ENCODE peak calls at places on chromosomes 5 and 9, in five cellular contexts. X is WTC11, Z is RWPE1, N is esophagus squamous epithelium, V is breast epithelium. Q is an unnamed sample.

GRCh38 chr9:5448461-5448860 is 1.9 kb upstream of the CD274 start:
- DNase-seq in X (no peak), Z (no peak), N (no peak), V (no peak), Q (no peak)

GRCh38 chr5:157165668-157166067 is 396 bp downstream of the GARIN3 start:
- DNase-seq in X (no peak), Z (no peak), N (no peak), V (no peak), Q (no peak)

GRCh38 chr5:14655146-14655741 is 9.3 kb upstream of the OTULIN start:
- DNase-seq in X (no peak), Z (no peak), N (no peak), V (no peak), Q (no peak)

GRCh38 chr5:157290981-157291711 is 25.2 kb downstream of the CYFIP2 start:
- DNase-seq in X (no peak), Z (no peak), N (peak), V (no peak), Q (no peak)

GRCh38 chr5:149202910-149203451 is 61.7 kb downstream of the ABLIM3 start:
- DNase-seq in X (no peak), Z (no peak), N (no peak), V (no peak), Q (no peak)

GRCh38 chr5:109352024-109352423 is 57.8 kb downstream of the PJA2 start:
- DNase-seq in X (no peak), Z (no peak), N (no peak), V (no peak), Q (no peak)

GRCh38 chr5:143016777-143017374 is 246.7 kb downstream of the ARHGAP26 start:
- DNase-seq in X (peak), Z (peak), N (no peak), V (no peak), Q (no peak)

GRCh38 chr5:176675676-176676360 is 28.5 kb downstream of the TSPAN17 start:
- DNase-seq in X (peak), Z (peak), N (no peak), V (no peak), Q (no peak)

GRCh38 chr9:114240647-114241558 is 82.0 kb upstream of the ORM1 start:
- DNase-seq in X (no peak), Z (no peak), N (no peak), V (no peak), Q (no peak)

GRCh38 chr9:8616419-8616818 is 816.8 kb upstream of the DMAC1 start:
- DNase-seq in X (no peak), Z (no peak), N (no peak), V (no peak), Q (no peak)

GRCh38 chr5:11385901-11386293 is 518.3 kb downstream of the CTNND2 start:
- DNase-seq in X (peak), Z (no peak), N (no peak), V (no peak), Q (no peak)

GRCh38 chr9:33044677-33045282 is 19.7 kb downstream of the DNAJA1 start:
- DNase-seq in X (peak), Z (peak), N (no peak), V (no peak), Q (no peak)

GRCh38 chr5:2758632-2759031 is 7.2 kb upstream of the IRX2 start:
- DNase-seq in X (no peak), Z (peak), N (no peak), V (no peak), Q (no peak)

GRCh38 chr5:178671745-178672144 is 44.9 kb upstream of the CLK4 start:
- DNase-seq in X (no peak), Z (no peak), N (no peak), V (no peak), Q (no peak)

GRCh38 chr5:174533771-174534221 is 190.6 kb upstream of the MSX2 start:
- DNase-seq in X (no peak), Z (peak), N (no peak), V (no peak), Q (no peak)

GRCh38 chr9:79021084-79021483 is 550.7 kb upstream of the TLE4 start:
- DNase-seq in X (no peak), Z (no peak), N (no peak), V (no peak), Q (no peak)

GRCh38 chr5:54838843-54839242 is 146.6 kb downstream of the ESM1 start:
- DNase-seq in X (no peak), Z (no peak), N (no peak), V (no peak), Q (no peak)

GRCh38 chr9:94759937-94760336 is 33.4 kb downstream of the AOPEP start:
- DNase-seq in X (no peak), Z (no peak), N (no peak), V (no peak), Q (no peak)

GRCh38 chr5:5652181-5652580 is 229.7 kb downstream of the ICE1 start:
- DNase-seq in X (no peak), Z (no peak), N (no peak), V (no peak), Q (no peak)

GRCh38 chr5:149053027-149053705 is 9.7 kb downstream of the SH3TC2 start:
- DNase-seq in X (no peak), Z (peak), N (no peak), V (no peak), Q (no peak)

GRCh38 chr9:99269429-99269828 is 47.3 kb downstream of the SEC61B start:
- DNase-seq in X (no peak), Z (no peak), N (no peak), V (no peak), Q (no peak)

GRCh38 chr5:134427540-134428041 is 15.9 kb upstream of the CDKN2AIPNL start:
- DNase-seq in X (peak), Z (no peak), N (no peak), V (no peak), Q (no peak)

GRCh38 chr9:115551396-115551795 is 433.4 kb upstream of the TNC start:
- DNase-seq in X (no peak), Z (no peak), N (no peak), V (no peak), Q (no peak)

GRCh38 chr5:89498699-89499098 is 615.7 kb upstream of the MEF2C start:
- DNase-seq in X (no peak), Z (no peak), N (no peak), V (no peak), Q (no peak)

GRCh38 chr5:140672455-140673186 is 755 bp downstream of the DND1 start:
- DNase-seq in X (peak), Z (no peak), N (no peak), V (no peak), Q (no peak)

GRCh38 chr5:123000731-123001130 is 35.8 kb downstream of the PPIC start:
- DNase-seq in X (no peak), Z (no peak), N (no peak), V (no peak), Q (no peak)

GRCh38 chr9:71681708-71682268 is 86.5 kb downstream of the CEMIP2 start:
- DNase-seq in X (no peak), Z (no peak), N (no peak), V (no peak), Q (no peak)

GRCh38 chr9:134217431-134218210 is 53.3 kb upstream of the RNU6ATAC start:
- DNase-seq in X (no peak), Z (no peak), N (no peak), V (no peak), Q (no peak)

GRCh38 chr5:67065237-67065636 is 131.4 kb downstream of the CD180 start:
- DNase-seq in X (no peak), Z (no peak), N (no peak), V (no peak), Q (no peak)

GRCh38 chr9:34124923-34125322 is 1.6 kb downstream of the DCAF12 start:
- DNase-seq in X (no peak), Z (peak), N (no peak), V (no peak), Q (no peak)

GRCh38 chr5:102971693-102972293 is 148.1 kb downstream of the GIN1 start:
- DNase-seq in X (no peak), Z (peak), N (no peak), V (no peak), Q (no peak)

GRCh38 chr5:153084476-153084875 is 406.0 kb upstream of the GRIA1 start:
- DNase-seq in X (no peak), Z (peak), N (no peak), V (no peak), Q (no peak)

GRCh38 chr9:122580360-122580759 is 2.8 kb downstream of the OR1L8 start:
- DNase-seq in X (no peak), Z (peak), N (no peak), V (no peak), Q (no peak)

GRCh38 chr5:127875235-127876021 is 172.2 kb downstream of the CCDC192 start:
- DNase-seq in X (peak), Z (peak), N (no peak), V (no peak), Q (no peak)

GRCh38 chr5:133347039-133347438 is 265.3 kb downstream of the FSTL4 start:
- DNase-seq in X (no peak), Z (no peak), N (no peak), V (no peak), Q (no peak)
- TF ChIP-seq CTCF in X (no peak), Z (no peak), N (no peak), V (no peak), Q (peak)

DNA sequence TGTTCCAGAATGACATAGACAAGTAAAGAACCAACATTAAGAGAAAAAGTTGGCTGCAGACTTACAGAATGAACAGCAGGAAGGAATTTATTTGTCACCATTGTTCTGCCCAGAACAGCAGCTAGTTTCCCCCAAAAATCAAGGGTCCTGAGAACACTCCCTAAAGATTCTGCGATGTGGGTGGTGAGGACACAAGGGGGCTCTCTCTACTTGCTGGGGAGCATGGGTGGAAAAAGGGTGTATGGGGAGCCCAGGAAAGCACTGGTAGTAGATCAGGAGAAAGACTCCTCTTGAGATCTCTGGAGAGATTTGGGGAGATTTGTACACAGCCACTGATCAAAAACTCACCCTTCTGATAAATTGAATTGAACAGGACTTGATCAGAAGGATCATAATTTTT is 316.5 kb downstream of the KCTD16 start:
- DNase-seq in X (peak), Z (no peak), N (no peak), V (no peak), Q (no peak)
- TF ChIP-seq CTCF in X (no peak), Z (no peak), N (no peak), V (no peak), Q (no peak)

DNA sequence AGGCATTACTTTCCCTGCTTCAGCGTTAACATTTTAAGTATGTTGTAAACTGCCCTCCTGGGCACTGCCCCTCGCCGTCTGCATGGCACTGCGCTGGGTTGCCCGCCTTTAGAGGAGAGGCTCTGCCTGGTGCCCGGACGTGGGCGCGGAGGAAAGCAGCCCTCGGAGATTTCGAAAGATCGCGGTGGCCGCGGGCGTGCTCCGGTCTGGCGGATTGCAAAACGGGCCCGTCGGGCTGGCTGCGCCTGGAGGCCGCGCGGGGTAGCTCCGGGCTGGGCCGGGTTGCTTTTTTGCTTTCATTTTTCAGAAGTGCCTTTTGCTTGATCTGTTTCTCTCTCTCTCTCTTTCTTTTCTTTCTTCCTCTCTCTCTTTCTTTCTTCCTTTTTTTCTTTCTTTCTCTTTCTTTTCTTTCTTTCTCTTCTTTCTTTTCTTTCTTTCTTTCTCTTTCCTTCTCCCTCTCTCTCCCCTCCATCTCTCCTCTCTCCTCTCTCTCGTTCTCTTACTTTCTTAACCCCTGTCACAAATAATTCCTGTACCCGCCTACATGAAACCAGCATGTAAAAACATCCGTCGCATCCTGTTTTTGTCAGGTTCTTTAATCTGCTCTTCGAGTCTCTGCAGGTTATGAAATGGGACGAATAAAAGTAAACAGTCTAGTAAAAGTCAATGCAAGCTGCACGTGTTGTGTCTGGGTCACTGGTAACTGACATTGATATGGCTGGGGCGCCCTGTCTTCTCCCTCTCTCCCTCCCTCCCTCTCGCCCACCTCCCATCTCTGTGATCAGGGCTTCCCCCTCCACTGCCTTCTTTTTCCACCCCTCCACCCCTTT is 1.7 kb downstream of the FST start:
- DNase-seq in X (peak), Z (peak), N (no peak), V (peak), Q (no peak)
- TF ChIP-seq CTCF in X (no peak), Z (peak), N (peak), V (peak), Q (no peak)

GRCh38 chr5:73783823-73784222 is 157.8 kb downstream of the ARHGEF28 start:
- DNase-seq in X (no peak), Z (no peak), N (no peak), V (no peak), Q (no peak)
- TF ChIP-seq CTCF in X (no peak), Z (peak), N (peak), V (peak), Q (peak)

DNA sequence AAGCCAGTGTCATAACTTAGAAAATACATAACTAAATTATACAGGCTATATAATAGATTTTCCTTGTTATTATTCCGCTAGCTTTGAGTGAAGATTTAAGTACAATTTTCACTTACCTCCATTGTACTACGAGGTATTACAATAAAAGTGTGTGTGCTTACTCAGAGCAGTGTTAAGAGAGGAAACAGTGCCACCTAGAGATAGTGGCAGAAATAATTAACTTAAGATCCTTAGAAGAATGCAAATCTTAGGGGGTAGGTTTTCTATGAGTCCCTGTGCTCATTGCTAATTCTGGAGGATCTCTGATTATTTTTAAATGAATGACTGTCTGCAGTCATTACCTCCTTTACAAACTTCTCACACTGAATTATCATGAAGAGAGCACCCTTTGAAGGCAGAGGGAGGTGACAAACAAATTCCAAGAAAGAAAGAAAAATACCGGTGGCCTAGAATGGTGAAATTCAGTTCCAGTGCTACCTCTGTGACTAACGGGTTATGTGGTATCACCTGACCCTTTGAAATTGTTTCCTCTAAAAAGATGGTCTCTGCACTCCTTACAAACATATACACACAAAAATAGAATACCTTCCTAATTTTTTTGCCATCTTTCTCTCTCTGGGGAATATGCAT is 379.8 kb downstream of the TRIM36 start:
- DNase-seq in X (no peak), Z (peak), N (no peak), V (no peak), Q (peak)
- TF ChIP-seq CTCF in X (peak), Z (peak), N (peak), V (no peak), Q (peak)

GRCh38 chr5:167561796-167562195 is 729.6 kb upstream of the WWC1 start:
- DNase-seq in X (no peak), Z (no peak), N (no peak), V (no peak), Q (no peak)

GRCh38 chr5:167570431-167570830 is 721.0 kb upstream of the WWC1 start:
- DNase-seq in X (no peak), Z (no peak), N (no peak), V (no peak), Q (no peak)

GRCh38 chr5:167565555-167565954 is 725.9 kb upstream of the WWC1 start:
- DNase-seq in X (no peak), Z (peak), N (no peak), V (no peak), Q (no peak)
- TF ChIP-seq CTCF in X (no peak), Z (peak), N (peak), V (no peak), Q (peak)

GRCh38 chr5:59445741-59446140 is 447.8 kb downstream of the PDE4D start:
- DNase-seq in X (no peak), Z (no peak), N (no peak), V (no peak), Q (no peak)

GRCh38 chr5:59450245-59450644 is 443.3 kb downstream of the PDE4D start:
- DNase-seq in X (no peak), Z (no peak), N (no peak), V (no peak), Q (no peak)
- TF ChIP-seq CTCF in X (no peak), Z (peak), N (no peak), V (no peak), Q (no peak)

DNA sequence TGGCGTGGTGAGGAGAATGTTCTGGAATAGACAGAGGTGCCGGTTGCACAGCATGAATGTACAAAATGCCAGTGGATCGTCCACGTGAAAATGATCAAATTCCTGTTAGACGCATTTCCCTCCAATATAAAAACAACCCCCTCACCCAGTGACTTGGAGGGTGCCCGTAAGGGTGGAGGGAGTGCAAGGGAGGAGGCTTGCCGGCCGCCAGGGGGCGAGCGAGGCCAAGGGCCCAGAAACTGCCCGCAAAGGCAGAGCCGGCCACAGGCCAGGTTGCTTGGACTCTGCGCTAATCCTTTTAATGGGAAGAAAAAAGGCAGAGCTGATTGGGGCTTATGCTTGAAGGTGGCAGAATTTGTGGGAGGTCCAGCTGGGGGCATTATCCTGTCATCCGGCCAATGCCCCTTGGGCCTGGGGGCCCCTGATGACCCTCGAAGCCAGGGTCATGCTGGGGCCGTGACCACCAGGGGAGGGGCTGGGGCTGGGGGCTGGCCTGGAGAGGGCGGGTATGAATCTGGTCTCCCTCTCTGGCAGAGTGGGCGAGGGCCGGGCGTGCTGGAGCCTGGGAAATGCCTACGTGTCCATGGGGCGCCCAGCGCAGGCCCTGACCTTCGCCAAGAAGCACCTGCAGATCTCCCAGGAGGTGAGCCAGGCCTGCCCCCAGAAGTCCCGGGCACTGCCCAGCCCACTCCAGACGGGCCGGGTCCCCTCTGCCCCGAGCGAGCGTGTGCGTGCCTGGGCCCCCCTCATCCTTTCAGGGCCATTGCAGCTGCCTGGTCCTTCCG is 12.0 kb downstream of the GPSM1 start:
- DNase-seq in X (peak), Z (peak), N (no peak), V (peak), Q (no peak)
- TF ChIP-seq CTCF in X (peak), Z (peak), N (peak), V (peak), Q (peak)

Q was measured in D721Med.